ENCODE peak calls at places on chromosomes 13 and 19, in seven cellular contexts. K, C, Y, H, D, L and N are unnamed samples.

GRCh38 chr13:91132786-91133185 is 214.7 kb upstream of the MIR17HG start:
- DNase-seq in K (peak), C (no peak), Y (no peak), H (no peak), D (no peak), L (peak), N (no peak)

GRCh38 chr19:47369923-47370625 is 21.0 kb downstream of the DHX34 start:
- DNase-seq in K (no peak), C (no peak), Y (no peak), H (no peak), D (no peak), L (peak), N (no peak)

GRCh38 chr13:84672616-84673015 is 790.3 kb upstream of the SLITRK1 start:
- DNase-seq in K (no peak), C (no peak), Y (no peak), H (no peak), D (no peak), L (no peak), N (no peak)

GRCh38 chr19:3075605-3076431 is 13.5 kb upstream of the TLE5 start:
- DNase-seq in K (no peak), C (no peak), Y (peak), H (no peak), D (peak), L (no peak), N (no peak)

GRCh38 chr13:90003566-90003965 is 1343.9 kb upstream of the MIR17HG start:
- DNase-seq in K (no peak), C (no peak), Y (no peak), H (no peak), D (no peak), L (no peak), N (no peak)

GRCh38 chr13:107587681-107588080 is 627.7 kb downstream of the LIG4 start:
- DNase-seq in K (no peak), C (no peak), Y (no peak), H (no peak), D (no peak), L (no peak), N (no peak)

GRCh38 chr19:45250216-45250831 is 747 bp upstream of the MARK4 start:
- DNase-seq in K (no peak), C (no peak), Y (no peak), H (no peak), D (no peak), L (no peak), N (no peak)

GRCh38 chr13:39765801-39766463 is 110.5 kb downstream of the COG6 start:
- DNase-seq in K (no peak), C (no peak), Y (no peak), H (no peak), D (peak), L (peak), N (no peak)

GRCh38 chr13:21427741-21428140 is 31.4 kb downstream of the ZDHHC20 start:
- DNase-seq in K (no peak), C (no peak), Y (no peak), H (no peak), D (no peak), L (no peak), N (no peak)

GRCh38 chr19:10861118-10861651 is 10.2 kb upstream of the CARM1 start:
- DNase-seq in K (no peak), C (no peak), Y (no peak), H (no peak), D (no peak), L (peak), N (no peak)

GRCh38 chr19:51743405-51743804 is 8.3 kb downstream of the FPR1 start:
- DNase-seq in K (no peak), C (no peak), Y (no peak), H (no peak), D (no peak), L (no peak), N (no peak)

GRCh38 chr13:51806571-51806970 is 2.6 kb upstream of the DHRS12 start:
- DNase-seq in K (peak), C (no peak), Y (no peak), H (no peak), D (no peak), L (peak), N (no peak)

GRCh38 chr13:27970382-27971235 is 1.5 kb upstream of the CDX2 start:
- DNase-seq in K (no peak), C (no peak), Y (no peak), H (no peak), D (no peak), L (no peak), N (no peak)

GRCh38 chr19:18460313-18460712 is 22.4 kb upstream of the ISYNA1 start:
- DNase-seq in K (no peak), C (no peak), Y (no peak), H (no peak), D (peak), L (peak), N (peak)

GRCh38 chr19:13026478-13026999 is 31.3 kb downstream of the NFIX start:
- DNase-seq in K (peak), C (no peak), Y (no peak), H (peak), D (no peak), L (peak), N (no peak)